ENCODE peak calls at places on chromosomes 11 and 22, in four cellular contexts. One of them, this sample, is unnamed.
A peak's percentile ranks its signal among the peaks of the same experiment; 100 is the strongest.

GRCh38 chr11:91796999-91797398 is 427.6 kb upstream of the FAT3 start:
- DNase-seq in tibial nerve: no peak
- DNase-seq in fibroblast of lung: peak; percentile 38
- DNase-seq in GM23338: no peak
- DNase-seq in this sample: no peak

GRCh38 chr22:25368271-25368670 is 148.8 kb downstream of the CRYBB2 start:
- DNase-seq in fibroblast of lung: peak; percentile 75
- DNase-seq in tibial nerve: no peak
- DNase-seq in GM23338: no peak
- DNase-seq in this sample: no peak

GRCh38 chr11:20253796-20254195 is 93.5 kb upstream of the DBX1 start:
- DNase-seq in fibroblast of lung: no peak
- DNase-seq in tibial nerve: no peak
- DNase-seq in GM23338: no peak
- DNase-seq in this sample: no peak

GRCh38 chr22:44288951-44289350 is 23.8 kb downstream of the SHISAL1 start:
- DNase-seq in tibial nerve: no peak
- DNase-seq in GM23338: no peak
- DNase-seq in fibroblast of lung: no peak
- DNase-seq in this sample: no peak

GRCh38 chr11:134939905-134940304 is 527.9 kb upstream of the B3GAT1 start:
- DNase-seq in fibroblast of lung: no peak
- DNase-seq in tibial nerve: no peak
- DNase-seq in GM23338: no peak
- DNase-seq in this sample: no peak

GRCh38 chr11:18115360-18116127 is 9.7 kb upstream of the SAAL1 start:
- DNase-seq in tibial nerve: peak; percentile 21
- DNase-seq in fibroblast of lung: peak; percentile 38
- DNase-seq in GM23338: peak; percentile 89
- DNase-seq in this sample: no peak

GRCh38 chr22:42340695-42341383 is 70.4 kb upstream of the TCF20 start:
- DNase-seq in tibial nerve: no peak
- DNase-seq in fibroblast of lung: no peak
- DNase-seq in GM23338: peak; percentile 69
- DNase-seq in this sample: no peak

GRCh38 chr22:40401532-40401931 is 31.1 kb downstream of the SGSM3 start:
- DNase-seq in fibroblast of lung: no peak
- DNase-seq in tibial nerve: no peak
- DNase-seq in GM23338: no peak
- DNase-seq in this sample: peak; percentile 27

GRCh38 chr22:38214248-38215056 is 12.7 kb downstream of the MAFF start:
- DNase-seq in tibial nerve: peak; percentile 57
- DNase-seq in GM23338: peak; percentile 92
- DNase-seq in fibroblast of lung: peak; percentile 58
- DNase-seq in this sample: peak; percentile 83

GRCh38 chr22:43263645-43264514 is 76.9 kb upstream of the TTLL12 start:
- DNase-seq in GM23338: no peak
- DNase-seq in fibroblast of lung: peak; percentile 91
- DNase-seq in tibial nerve: no peak
- DNase-seq in this sample: peak; percentile 71

GRCh38 chr22:49359061-49359460 is 468.6 kb downstream of the BRD1 start:
- DNase-seq in fibroblast of lung: no peak
- DNase-seq in tibial nerve: no peak
- DNase-seq in GM23338: no peak
- DNase-seq in this sample: peak; percentile 7

GRCh38 chr11:125517116-125517804 is 21.2 kb upstream of the FEZ1 start:
- DNase-seq in GM23338: peak; percentile 100
- DNase-seq in fibroblast of lung: peak; percentile 93
- DNase-seq in tibial nerve: no peak
- DNase-seq in this sample: no peak

DNA sequence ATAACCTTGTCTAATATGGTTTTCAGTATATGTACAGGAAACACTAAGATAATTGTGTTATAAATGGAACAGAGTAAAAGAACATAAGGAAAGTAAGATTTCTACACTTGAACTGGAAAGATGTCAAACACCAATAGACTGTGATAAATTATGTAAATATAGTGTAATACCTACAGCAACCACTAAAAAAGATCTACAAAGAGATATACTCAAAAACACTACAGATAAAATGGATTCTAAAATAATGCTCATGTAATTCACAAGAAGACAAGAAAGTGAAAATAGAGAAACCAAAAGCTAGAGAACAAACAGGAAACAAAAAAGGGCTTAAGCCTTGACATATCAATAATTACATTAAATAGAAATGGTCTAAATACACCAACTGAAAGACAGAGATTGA is 30.9 kb downstream of the DEUP1 start:
- DNase-seq in tibial nerve: no peak
- DNase-seq in fibroblast of lung: no peak
- DNase-seq in GM23338: no peak
- DNase-seq in this sample: no peak
- TF ChIP-seq CTCF in tibial nerve: no peak
- TF ChIP-seq CTCF in fibroblast of lung: no peak
- TF ChIP-seq CTCF in GM23338: no peak
- TF ChIP-seq CTCF in this sample: no peak

GRCh38 chr11:96390403-96390830 is 604 bp downstream of the JRKL start:
- DNase-seq in tibial nerve: no peak
- DNase-seq in GM23338: no peak
- DNase-seq in fibroblast of lung: peak; percentile 39
- DNase-seq in this sample: no peak
- H3K27ac ChIP-seq in tibial nerve: peak overlapping the region; percentile 85
- H3K27ac ChIP-seq in GM23338: peak overlapping the region; percentile 72
- H3K27ac ChIP-seq in fibroblast of lung: peak overlapping the region; percentile 96
- H3K27ac ChIP-seq in this sample: peak overlapping the region; percentile 91

GRCh38 chr11:565921-566509 is 5.2 kb downstream of the RASSF7 start:
- DNase-seq in GM23338: peak; percentile 44
- DNase-seq in fibroblast of lung: no peak
- DNase-seq in tibial nerve: no peak
- DNase-seq in this sample: no peak
- H3K4me3 ChIP-seq in GM23338: no peak overlapping the region
- H3K4me3 ChIP-seq in fibroblast of lung: no peak overlapping the region
- H3K4me3 ChIP-seq in tibial nerve: no peak overlapping the region
- H3K4me3 ChIP-seq in this sample: no peak overlapping the region

DNA sequence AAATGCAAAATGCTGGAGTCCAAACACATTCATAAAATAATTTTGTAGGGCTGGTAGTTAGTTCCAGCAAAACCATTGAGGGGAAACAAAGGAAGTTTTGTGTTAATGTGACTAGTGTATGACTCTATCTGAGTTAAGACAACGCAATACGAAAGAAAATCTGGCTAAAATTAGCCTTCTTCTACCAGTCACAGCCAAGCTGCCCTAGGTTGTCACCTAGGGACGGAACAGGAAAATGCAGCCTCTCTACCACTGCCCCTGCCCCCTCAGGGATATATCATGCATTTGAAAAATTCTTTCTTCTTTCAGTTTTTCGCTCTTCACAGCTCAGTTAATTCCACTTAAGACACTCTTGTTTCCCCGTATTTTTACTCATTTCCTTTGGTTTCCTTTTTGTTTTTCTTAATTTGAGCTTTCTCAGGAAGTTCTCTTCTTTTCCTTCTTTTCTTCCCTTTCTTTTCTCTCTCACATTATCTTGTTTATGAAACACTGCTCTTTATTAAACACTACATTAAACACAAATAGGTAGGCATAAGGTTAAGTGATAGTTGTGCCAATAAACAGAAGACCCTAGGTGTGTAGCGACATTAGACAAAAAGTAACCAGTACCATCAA is 30.6 kb downstream of the KIRREL3 start:
- DNase-seq in fibroblast of lung: peak; percentile 69
- DNase-seq in tibial nerve: no peak
- DNase-seq in GM23338: peak; percentile 66
- DNase-seq in this sample: no peak
- TF ChIP-seq CTCF in fibroblast of lung: peak; percentile 45
- TF ChIP-seq CTCF in tibial nerve: peak; percentile 53
- TF ChIP-seq CTCF in GM23338: peak; percentile 64
- TF ChIP-seq CTCF in this sample: peak; percentile 44

DNA sequence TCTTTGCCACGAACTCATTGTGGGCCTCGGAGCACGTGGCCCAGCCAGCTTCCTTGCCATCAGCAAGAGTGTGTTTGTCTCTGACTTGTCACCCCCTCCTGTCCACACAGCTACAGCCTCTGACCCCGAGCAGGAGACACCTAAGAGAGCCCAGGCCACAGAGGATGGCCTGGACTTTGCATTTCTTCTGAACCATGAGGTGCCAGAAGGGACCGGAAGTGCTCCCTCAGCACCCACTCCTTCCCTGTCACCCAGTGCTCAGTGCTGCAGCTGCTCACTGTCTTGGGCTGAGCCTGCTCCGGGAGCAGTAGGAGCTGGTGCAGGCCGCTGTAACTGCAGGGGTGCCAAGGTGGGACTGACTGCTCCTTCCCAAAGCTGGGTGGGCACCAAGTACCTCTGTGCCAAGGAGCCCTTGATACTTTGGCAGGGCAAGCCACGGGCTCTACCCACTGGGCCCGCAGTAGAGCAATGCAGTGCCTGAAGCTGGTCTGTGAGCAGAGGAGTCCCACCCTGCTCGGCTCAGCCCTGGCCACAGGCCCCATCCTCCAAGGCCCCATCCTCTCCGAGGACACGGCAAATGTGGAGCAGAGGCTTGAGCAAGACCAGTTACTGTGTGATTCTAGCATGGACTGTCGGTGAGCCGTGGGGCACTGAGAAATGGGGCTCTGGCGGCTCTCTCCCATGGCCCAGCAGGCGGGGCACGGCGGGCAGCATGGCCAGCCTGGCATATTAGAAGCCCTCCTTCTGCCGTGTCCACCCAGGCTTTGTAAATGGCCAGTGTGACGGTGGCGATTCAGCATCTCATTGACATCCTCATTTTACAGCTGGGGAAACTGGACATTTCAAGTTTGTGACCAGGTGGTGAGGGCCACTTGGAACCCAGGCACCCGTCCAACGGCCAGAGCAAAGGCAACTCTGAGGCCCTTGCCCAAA is 6.3 kb downstream of the GRK2 start:
- DNase-seq in fibroblast of lung: no peak
- DNase-seq in tibial nerve: peak; percentile 11
- DNase-seq in GM23338: no peak
- DNase-seq in this sample: peak; percentile 48
- H3K27ac ChIP-seq in fibroblast of lung: peak overlapping the region; percentile 29
- H3K27ac ChIP-seq in tibial nerve: peak overlapping the region; percentile 26
- H3K27ac ChIP-seq in GM23338: no peak overlapping the region
- H3K27ac ChIP-seq in this sample: peak overlapping the region; percentile 93

DNA sequence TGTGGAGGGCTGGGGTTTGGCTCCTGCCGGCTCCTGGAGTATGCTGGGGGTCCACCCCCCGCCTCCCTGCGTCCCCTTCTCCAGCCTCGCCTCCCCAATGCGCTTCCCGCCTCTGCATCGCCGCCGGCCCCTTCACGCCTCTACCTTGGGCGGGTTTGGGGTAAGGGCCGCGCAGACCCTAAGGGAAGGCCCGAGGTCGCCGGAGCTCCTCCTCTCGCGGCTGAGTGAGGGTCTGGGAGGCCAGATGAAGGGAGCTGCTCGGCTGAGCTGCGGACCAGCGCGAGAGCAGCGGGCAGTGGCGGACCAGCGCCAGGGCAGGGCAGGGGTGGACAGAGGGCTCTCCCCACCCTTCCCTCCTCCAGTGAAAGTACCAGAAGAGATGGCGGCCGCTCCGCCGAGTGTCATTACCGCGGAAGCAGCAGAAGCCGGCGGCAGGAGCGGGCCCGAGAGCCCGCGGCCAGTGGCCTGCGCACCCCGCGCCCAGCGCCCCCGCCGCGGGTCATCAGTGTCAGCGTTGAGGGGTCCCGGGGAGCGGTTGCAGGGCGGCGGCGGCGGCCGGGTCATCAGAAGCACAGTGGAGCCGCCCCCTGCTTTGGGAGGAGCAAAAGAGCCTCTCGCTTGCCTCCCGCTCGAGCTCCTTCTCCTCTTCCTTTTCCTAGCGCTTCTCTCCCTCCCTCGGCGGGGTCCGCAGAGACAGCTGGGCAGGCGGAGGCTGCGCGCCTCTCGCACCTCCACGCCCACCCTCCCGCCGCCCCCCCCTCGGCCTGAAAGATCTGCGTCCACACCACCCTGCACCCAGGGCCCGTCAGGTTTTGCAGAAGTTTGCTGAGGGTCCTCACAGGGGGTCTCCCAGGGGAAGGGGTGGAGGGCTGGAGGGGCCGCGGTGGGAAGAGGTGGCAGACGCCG is 255.7 kb upstream of the CADM1 start:
- DNase-seq in fibroblast of lung: peak; percentile 41
- DNase-seq in tibial nerve: no peak
- DNase-seq in GM23338: peak; percentile 71
- DNase-seq in this sample: peak; percentile 55
- H3K4me3 ChIP-seq in fibroblast of lung: peak overlapping the region; percentile 30
- H3K4me3 ChIP-seq in tibial nerve: peak overlapping the region; percentile 66
- H3K4me3 ChIP-seq in GM23338: peak overlapping the region; percentile 72
- H3K4me3 ChIP-seq in this sample: peak overlapping the region; percentile 72

GRCh38 chr22:39309364-39309861 is 10.0 kb downstream of the RPL3 start:
- DNase-seq in tibial nerve: no peak
- DNase-seq in fibroblast of lung: no peak
- DNase-seq in GM23338: peak; percentile 89
- DNase-seq in this sample: no peak
- TF ChIP-seq CTCF in tibial nerve: no peak
- TF ChIP-seq CTCF in fibroblast of lung: peak; percentile 35
- TF ChIP-seq CTCF in GM23338: peak; percentile 59
- TF ChIP-seq CTCF in this sample: no peak